ENCODE peak calls at places on chromosomes 3 and 15, in ten cellular contexts. L, Y, K, V, T, H, M, D, X and Z are unnamed samples.

GRCh38 chr3:41024031-41024836 is 175.1 kb upstream of the CTNNB1 start:
- DNase-seq in L (no peak), Y (no peak), K (no peak), V (no peak), T (no peak), H (no peak), M (no peak), D (no peak), X (no peak), Z (no peak)

GRCh38 chr15:78800189-78800588 is 11.1 kb downstream of the ADAMTS7 start:
- DNase-seq in L (no peak), Y (no peak), K (no peak), V (no peak), T (no peak), H (no peak), M (no peak), D (no peak), X (no peak), Z (no peak)

GRCh38 chr3:73727854-73728253 is 103.1 kb upstream of the PDZRN3 start:
- DNase-seq in L (no peak), Y (no peak), K (no peak), V (no peak), T (no peak), H (no peak), M (no peak), D (no peak), X (no peak), Z (no peak)

GRCh38 chr15:81297147-81297572 is 26.8 kb downstream of the STARD5 start:
- DNase-seq in L (no peak), Y (no peak), K (no peak), V (no peak), T (peak; percentile 59), H (no peak), M (no peak), D (no peak), X (peak; percentile 96), Z (peak; percentile 71)

GRCh38 chr15:46059921-46060565 is 425.2 kb downstream of the SQOR start:
- DNase-seq in L (no peak), Y (no peak), K (no peak), V (no peak), T (no peak), H (no peak), M (no peak), D (no peak), X (no peak), Z (no peak)

GRCh38 chr3:14545251-14545635 is 5.1 kb upstream of the GRIP2 start:
- DNase-seq in L (no peak), Y (no peak), K (no peak), V (no peak), T (no peak), H (no peak), M (no peak), D (no peak), X (no peak), Z (no peak)

GRCh38 chr15:40250771-40251454 is 12.1 kb downstream of the PAK6 start:
- DNase-seq in L (no peak), Y (no peak), K (no peak), V (no peak), T (no peak), H (no peak), M (peak; percentile 9), D (no peak), X (no peak), Z (no peak)

GRCh38 chr15:59116771-59117170 is 11.8 kb downstream of the CCNB2 start:
- DNase-seq in L (no peak), Y (no peak), K (no peak), V (no peak), T (no peak), H (no peak), M (no peak), D (no peak), X (no peak), Z (no peak)

GRCh38 chr3:37295925-37296324 is 121.5 kb upstream of the LRRFIP2 start:
- DNase-seq in L (no peak), Y (no peak), K (no peak), V (no peak), T (peak; percentile 49), H (no peak), M (no peak), D (no peak), X (no peak), Z (peak; percentile 50)

GRCh38 chr3:45994661-45995369 is 809 bp downstream of the FYCO1 start:
- DNase-seq in L (no peak), Y (peak; percentile 20), K (no peak), V (no peak), T (no peak), H (peak; percentile 63), M (no peak), D (peak; percentile 28), X (no peak), Z (no peak)

GRCh38 chr15:25844981-25845680 is 18.0 kb downstream of the ATP10A start:
- DNase-seq in L (no peak), Y (no peak), K (no peak), V (no peak), T (no peak), H (no peak), M (no peak), D (no peak), X (no peak), Z (no peak)

GRCh38 chr3:123739146-123739545 is 145.0 kb downstream of the MYLK start:
- DNase-seq in L (no peak), Y (no peak), K (no peak), V (no peak), T (no peak), H (no peak), M (no peak), D (no peak), X (no peak), Z (peak; percentile 41)

GRCh38 chr3:132343018-132343612 is 25.9 kb downstream of the ACP3 start:
- DNase-seq in L (peak; percentile 13), Y (no peak), K (peak; percentile 66), V (peak; percentile 15), T (peak; percentile 82), H (peak; percentile 20), M (no peak), D (peak; percentile 28), X (peak; percentile 70), Z (peak; percentile 82)

GRCh38 chr3:83317605-83318004 is 1556.2 kb upstream of the GBE1 start:
- DNase-seq in L (no peak), Y (no peak), K (no peak), V (no peak), T (no peak), H (no peak), M (no peak), D (no peak), X (peak; percentile 28), Z (no peak)